ENCODE peak calls at places on chromosomes 11 and 22, in six cellular contexts. One of them, this sample, is unnamed.

GRCh38 chr22:24502540-24502939 is 7.4 kb downstream of the UPB1 start:
- DNase-seq in NCI-H1105: no peak
- DNase-seq in stimulated activated CD4-positive, alpha-beta T cell treated with anti-CD3 and anti-CD28 coated beads, Interleukin-1b, Interleukin-23, amount 100 ng/mL, for 24 hours: no peak
- DNase-seq in hepatocyte: no peak
- DNase-seq in myocyte: no peak
- DNase-seq in endothelial cell: no peak
- DNase-seq in this sample: no peak

GRCh38 chr22:36384766-36385400 is 2.9 kb downstream of the MYH9 start:
- DNase-seq in NCI-H1105: no peak
- DNase-seq in stimulated activated CD4-positive, alpha-beta T cell treated with anti-CD3 and anti-CD28 coated beads, Interleukin-1b, Interleukin-23, amount 100 ng/mL, for 24 hours: no peak
- DNase-seq in hepatocyte: no peak
- DNase-seq in myocyte: peak
- DNase-seq in endothelial cell: peak
- DNase-seq in this sample: no peak

GRCh38 chr22:21657361-21658118 is 8.3 kb upstream of the PPIL2 start:
- DNase-seq in NCI-H1105: peak
- DNase-seq in stimulated activated CD4-positive, alpha-beta T cell treated with anti-CD3 and anti-CD28 coated beads, Interleukin-1b, Interleukin-23, amount 100 ng/mL, for 24 hours: peak
- DNase-seq in hepatocyte: peak
- DNase-seq in myocyte: peak
- DNase-seq in endothelial cell: peak
- DNase-seq in this sample: peak

GRCh38 chr11:86483591-86484163 is 109.0 kb downstream of the CCDC81 start:
- DNase-seq in NCI-H1105: no peak
- DNase-seq in stimulated activated CD4-positive, alpha-beta T cell treated with anti-CD3 and anti-CD28 coated beads, Interleukin-1b, Interleukin-23, amount 100 ng/mL, for 24 hours: no peak
- DNase-seq in hepatocyte: no peak
- DNase-seq in myocyte: peak
- DNase-seq in endothelial cell: no peak
- DNase-seq in this sample: no peak

GRCh38 chr11:65182258-65183170 is 786 bp downstream of the CAPN1 start:
- DNase-seq in NCI-H1105: peak
- DNase-seq in stimulated activated CD4-positive, alpha-beta T cell treated with anti-CD3 and anti-CD28 coated beads, Interleukin-1b, Interleukin-23, amount 100 ng/mL, for 24 hours: no peak
- DNase-seq in hepatocyte: peak
- DNase-seq in myocyte: peak
- DNase-seq in endothelial cell: peak
- DNase-seq in this sample: no peak

GRCh38 chr11:59614277-59615131 is 1.1 kb downstream of the OSBP start:
- DNase-seq in NCI-H1105: no peak
- DNase-seq in stimulated activated CD4-positive, alpha-beta T cell treated with anti-CD3 and anti-CD28 coated beads, Interleukin-1b, Interleukin-23, amount 100 ng/mL, for 24 hours: no peak
- DNase-seq in hepatocyte: peak
- DNase-seq in myocyte: peak
- DNase-seq in endothelial cell: no peak
- DNase-seq in this sample: peak

GRCh38 chr22:36734171-36735058 is 30.9 kb upstream of the CACNG2 start:
- DNase-seq in NCI-H1105: no peak
- DNase-seq in stimulated activated CD4-positive, alpha-beta T cell treated with anti-CD3 and anti-CD28 coated beads, Interleukin-1b, Interleukin-23, amount 100 ng/mL, for 24 hours: no peak
- DNase-seq in hepatocyte: no peak
- DNase-seq in myocyte: peak
- DNase-seq in endothelial cell: no peak
- DNase-seq in this sample: peak

GRCh38 chr11:47550288-47551052 is 2.5 kb downstream of the CELF1 start:
- DNase-seq in NCI-H1105: no peak
- DNase-seq in stimulated activated CD4-positive, alpha-beta T cell treated with anti-CD3 and anti-CD28 coated beads, Interleukin-1b, Interleukin-23, amount 100 ng/mL, for 24 hours: no peak
- DNase-seq in hepatocyte: no peak
- DNase-seq in myocyte: no peak
- DNase-seq in endothelial cell: no peak
- DNase-seq in this sample: no peak

GRCh38 chr11:57493507-57494503 is 21.7 kb downstream of the SLC43A1 start:
- DNase-seq in NCI-H1105: peak
- DNase-seq in stimulated activated CD4-positive, alpha-beta T cell treated with anti-CD3 and anti-CD28 coated beads, Interleukin-1b, Interleukin-23, amount 100 ng/mL, for 24 hours: peak
- DNase-seq in hepatocyte: peak
- DNase-seq in myocyte: no peak
- DNase-seq in endothelial cell: peak
- DNase-seq in this sample: no peak